ENCODE peak calls at places on chromosome 14, in four cellular contexts. O is GM12878, R is K562, D is SK-N-SH. V is an unnamed sample.

GRCh38 chr14:31788340-31788739 is 227.1 kb downstream of the NUBPL start:
- DNase-seq in O (no peak), D (no peak), R (no peak), V (no peak)

GRCh38 chr14:30620178-30620577 is 1.9 kb upstream of the SCFD1 start:
- DNase-seq in D (no peak), O (peak; percentile 43), R (no peak), V (no peak)

GRCh38 chr14:71586131-71586893 is 345.9 kb upstream of the RGS6 start:
- DNase-seq in O (no peak), R (no peak), D (peak; percentile 20), V (no peak)

GRCh38 chr14:54532111-54533012 is 22.7 kb downstream of the CGRRF1 start:
- DNase-seq in O (peak; percentile 53), D (no peak), R (no peak), V (no peak)

GRCh38 chr14:73943083-73943482 is 6.8 kb downstream of the FAM161B start:
- DNase-seq in R (no peak), O (no peak), D (no peak), V (peak; percentile 32)

GRCh38 chr14:33880330-33880729 is 70.5 kb downstream of the EGLN3 start:
- DNase-seq in R (no peak), D (no peak), O (no peak), V (no peak)

GRCh38 chr14:67319142-67319541 is 40.5 kb downstream of the ATP6V1D start:
- DNase-seq in O (no peak), D (no peak), R (no peak), V (no peak)

GRCh38 chr14:74660167-74660566 is 48.1 kb upstream of the LTBP2 start:
- DNase-seq in O (no peak), D (no peak), R (peak; percentile 72), V (no peak)

GRCh38 chr14:89672636-89673279 is 255.7 kb upstream of the FOXN3 start:
- DNase-seq in R (peak; percentile 21), O (no peak), D (no peak), V (peak; percentile 39)

GRCh38 chr14:91996951-91997371 is 42.9 kb downstream of the TRIP11 start:
- DNase-seq in O (no peak), R (peak; percentile 52), D (peak; percentile 19), V (peak; percentile 48)

GRCh38 chr14:63860146-63860545 is 7.3 kb downstream of the SYNE2 start:
- DNase-seq in D (no peak), O (no peak), R (no peak), V (no peak)

GRCh38 chr14:78790262-78790661 is 620.1 kb downstream of the NRXN3 start:
- DNase-seq in O (no peak), R (no peak), D (no peak), V (no peak)

GRCh38 chr14:30389134-30389900 is 169.6 kb upstream of the G2E3 start:
- DNase-seq in D (no peak), O (no peak), R (no peak), V (no peak)

GRCh38 chr14:94539181-94539580 is 22.1 kb upstream of the SERPINA4 start:
- DNase-seq in D (no peak), O (no peak), R (no peak), V (no peak)

GRCh38 chr14:30855345-30856037 is 18.9 kb upstream of the COCH start:
- DNase-seq in O (no peak), R (no peak), D (no peak), V (no peak)

GRCh38 chr14:22497671-22498093 is 91.3 kb downstream of the DAD1 start:
- DNase-seq in D (no peak), O (no peak), R (peak; percentile 8), V (no peak)

GRCh38 chr14:99201351-99202073 is 70.5 kb downstream of the BCL11B start:
- DNase-seq in D (no peak), O (no peak), R (no peak), V (no peak)

GRCh38 chr14:94046696-94047250 is 20.6 kb downstream of the OTUB2 start:
- DNase-seq in R (no peak), D (no peak), O (no peak), V (no peak)

GRCh38 chr14:95465936-95466335 is 50.5 kb downstream of the SYNE3 start:
- DNase-seq in D (no peak), O (no peak), R (no peak), V (no peak)

GRCh38 chr14:90308561-90308960 is 23.2 kb downstream of the NRDE2 start:
- DNase-seq in R (no peak), D (no peak), O (no peak), V (no peak)

GRCh38 chr14:63342381-63342780 is 23.6 kb upstream of the GPHB5 start:
- DNase-seq in D (no peak), O (no peak), R (no peak), V (no peak)

GRCh38 chr14:32413967-32414640 is 85.0 kb downstream of the AKAP6 start:
- DNase-seq in R (no peak), D (no peak), O (no peak), V (no peak)

GRCh38 chr14:65904988-65905387 is 492.5 kb downstream of the FUT8 start:
- DNase-seq in D (no peak), R (no peak), O (no peak), V (no peak)
- TF ChIP-seq MXI1 in D (no peak), R (no peak), O (no peak), V (no peak)

GRCh38 chr14:105195051-105195450 is 13.9 kb upstream of the NUDT14 start:
- DNase-seq in D (no peak), O (no peak), R (no peak), V (no peak)

GRCh38 chr14:105197274-105197673 is 16.2 kb upstream of the NUDT14 start:
- DNase-seq in O (no peak), R (peak; percentile 34), D (no peak), V (no peak)

GRCh38 chr14:105195533-105196227 is 14.6 kb upstream of the NUDT14 start:
- DNase-seq in R (no peak), D (no peak), O (no peak), V (no peak)

GRCh38 chr14:105198588-105198987 is 17.5 kb upstream of the NUDT14 start:
- DNase-seq in D (no peak), O (no peak), R (no peak), V (no peak)

GRCh38 chr14:105196228-105196960 is 15.3 kb upstream of the NUDT14 start:
- DNase-seq in R (peak; percentile 25), D (no peak), O (no peak), V (peak; percentile 19)
- TF ChIP-seq GABPA in R (no peak), D (no peak), O (no peak), V (no peak)

DNA sequence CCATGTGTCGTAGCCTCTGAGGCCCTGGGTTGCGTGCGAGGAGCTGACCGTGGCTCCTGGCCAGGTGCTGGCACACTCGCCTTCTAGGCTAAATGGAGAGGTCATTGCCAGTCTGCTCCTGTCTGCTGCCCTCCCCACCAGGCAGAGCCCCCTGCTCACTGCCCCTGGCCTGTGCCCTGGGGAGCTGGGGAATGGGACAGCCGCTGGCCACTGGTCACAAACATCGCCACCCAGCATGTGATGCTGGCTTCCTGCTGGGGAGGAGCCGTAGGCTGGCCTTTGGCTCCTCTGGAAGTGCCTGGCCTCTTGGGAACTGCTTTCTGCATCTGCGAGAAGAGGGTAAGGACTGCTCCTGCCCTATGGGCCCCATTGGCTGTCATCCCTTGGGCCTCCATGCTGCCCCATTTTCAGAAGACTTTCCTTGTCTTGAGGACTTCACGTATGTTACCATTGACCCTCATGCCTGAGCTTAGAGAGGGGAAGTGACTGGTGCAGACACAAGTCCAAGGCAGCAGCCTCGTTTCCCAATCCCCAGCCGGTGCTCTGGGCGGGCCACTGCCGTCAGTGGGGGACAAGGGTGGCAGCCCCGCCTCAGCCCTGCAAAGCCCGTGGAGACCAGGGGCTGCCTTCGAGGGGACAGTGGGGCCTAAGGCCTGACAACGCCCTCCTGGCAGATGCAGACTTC is 2.0 kb upstream of the TNFAIP2 start:
- DNase-seq in O (no peak), R (no peak), D (no peak), V (no peak)
- TF ChIP-seq MAX in O (no peak), R (no peak), D (no peak), V (peak; percentile 30)

DNA sequence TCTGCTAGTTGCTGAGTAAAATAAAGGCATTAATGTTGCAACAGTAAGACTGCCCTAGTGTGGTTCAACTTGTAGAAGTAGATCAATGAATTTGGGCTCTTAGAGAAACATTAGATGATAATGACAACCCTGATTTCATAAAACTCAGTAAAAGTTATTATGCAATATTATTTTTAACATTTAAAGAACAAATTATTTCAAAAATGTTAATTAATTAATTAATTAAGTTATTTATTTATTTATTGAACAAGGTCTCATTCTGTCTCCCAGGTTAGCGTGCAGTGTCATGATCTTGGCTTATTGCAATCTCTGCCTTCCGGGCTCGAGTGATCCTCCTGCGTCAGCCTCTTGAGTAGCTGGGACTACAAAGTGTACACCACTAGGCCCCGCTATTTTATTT is 1016.4 kb downstream of the VRK1 start:
- DNase-seq in O (no peak), D (no peak), R (no peak), V (no peak)
- TF ChIP-seq MXI1 in O (no peak), D (no peak), R (no peak), V (no peak)

GRCh38 chr14:24130717-24131548 is 474 bp downstream of the FITM1 start:
- DNase-seq in D (peak; percentile 18), O (no peak), R (no peak), V (peak; percentile 81)
- TF ChIP-seq GABPA in D (no peak), O (no peak), R (no peak), V (no peak)

GRCh38 chr14:60328588-60328987 is 79.6 kb downstream of the PPM1A start:
- DNase-seq in D (peak; percentile 38), O (no peak), R (no peak), V (no peak)

GRCh38 chr14:60327447-60328331 is 78.7 kb downstream of the PPM1A start:
- DNase-seq in R (no peak), O (peak; percentile 47), D (peak; percentile 38), V (no peak)

GRCh38 chr14:60332046-60332399 is 83.0 kb downstream of the PPM1A start:
- DNase-seq in R (no peak), O (no peak), D (no peak), V (no peak)

GRCh38 chr14:60332869-60333268 is 83.8 kb downstream of the PPM1A start:
- DNase-seq in R (no peak), D (no peak), O (no peak), V (no peak)

GRCh38 chr14:60331201-60332045 is 82.4 kb downstream of the PPM1A start:
- DNase-seq in R (peak; percentile 79), O (peak; percentile 52), D (peak; percentile 73), V (peak; percentile 54)
- TF ChIP-seq MAX in R (no peak), O (peak; percentile 87), D (no peak), V (peak; percentile 83)